ENCODE peak calls at places on chromosomes 3 and 15, in eight cellular contexts. B is GM23248, D is SK-N-SH, Y is HCT116, S is hepatocyte, N is MM.1S, O is OCI-LY7, G is PC-3. E is an unnamed sample.

GRCh38 chr15:82313446-82313845 is 35.8 kb downstream of the GOLGA6L10 start:
- DNase-seq in D (no peak), S (no peak), Y (no peak), B (no peak), G (no peak), O (no peak), N (no peak), E (no peak)

GRCh38 chr15:33910741-33911140 is 57.6 kb upstream of the CHRM5 start:
- DNase-seq in G (peak; percentile 81), B (peak; percentile 75), S (no peak), O (no peak), D (no peak), Y (no peak), N (no peak), E (no peak)

GRCh38 chr3:131216801-131217200 is 164.8 kb upstream of the NUDT16 start:
- DNase-seq in D (no peak), B (peak; percentile 85), S (peak; percentile 72), O (no peak), G (peak; percentile 80), Y (peak; percentile 74), N (no peak), E (peak; percentile 6)

GRCh38 chr3:46829699-46830208 is 33.5 kb downstream of the MYL3 start:
- DNase-seq in Y (no peak), O (no peak), S (no peak), B (no peak), G (no peak), N (peak; percentile 87), D (no peak), E (no peak)

GRCh38 chr15:45187578-45187893 is 230 bp downstream of the SHF start:
- DNase-seq in G (no peak), O (no peak), N (no peak), Y (no peak), S (no peak), B (no peak), D (no peak), E (no peak)

GRCh38 chr3:140170612-140171011 is 235.6 kb downstream of the CLSTN2 start:
- DNase-seq in G (no peak), S (no peak), O (no peak), D (no peak), Y (no peak), N (peak; percentile 48), B (no peak), E (no peak)

GRCh38 chr3:126923423-126923822 is 59.5 kb upstream of the PLXNA1 start:
- DNase-seq in S (no peak), B (no peak), D (no peak), G (no peak), O (no peak), N (no peak), Y (no peak), E (no peak)

GRCh38 chr3:47652142-47652541 is 73.5 kb upstream of the CSPG5 start:
- DNase-seq in O (peak; percentile 5), N (no peak), B (no peak), G (no peak), D (no peak), S (no peak), Y (no peak), E (no peak)

GRCh38 chr3:183896610-183897009 is 11.9 kb upstream of the PARL start:
- DNase-seq in Y (no peak), G (no peak), B (no peak), O (no peak), N (no peak), S (no peak), D (no peak), E (no peak)

GRCh38 chr3:28916713-28917499 is 364.0 kb upstream of the RBMS3 start:
- DNase-seq in B (peak; percentile 87), Y (no peak), N (peak; percentile 95), S (peak; percentile 62), D (peak; percentile 60), O (peak; percentile 2), G (peak; percentile 47), E (peak; percentile 48)

GRCh38 chr3:134373942-134374790 is at the start of gene AMOTL2:
- DNase-seq in G (peak; percentile 90), S (peak; percentile 96), N (peak; percentile 68), B (peak; percentile 97), Y (peak; percentile 87), D (peak; percentile 91), O (no peak), E (peak; percentile 98)

GRCh38 chr3:128547368-128547987 is 54.5 kb upstream of the GATA2 start:
- DNase-seq in Y (no peak), G (no peak), N (no peak), B (peak; percentile 86), O (no peak), D (no peak), S (peak; percentile 39), E (no peak)

GRCh38 chr15:91465696-91466095 is 365.6 kb downstream of the SV2B start:
- DNase-seq in D (no peak), O (no peak), S (no peak), G (no peak), Y (no peak), N (no peak), B (no peak), E (no peak)

GRCh38 chr15:41017051-41017735 is 63.9 kb downstream of the CHAC1 start:
- DNase-seq in Y (no peak), D (no peak), B (no peak), G (no peak), S (no peak), N (peak; percentile 69), O (no peak), E (no peak)

GRCh38 chr3:187822402-187822801 is 77.1 kb upstream of the BCL6 start:
- DNase-seq in Y (no peak), N (no peak), O (peak; percentile 41), G (no peak), B (no peak), S (no peak), D (no peak), E (no peak)

GRCh38 chr3:98333989-98334606 is 19.6 kb upstream of the OR5K4 start:
- DNase-seq in G (no peak), N (no peak), B (no peak), S (no peak), D (no peak), O (peak; percentile 46), Y (peak; percentile 43), E (no peak)

GRCh38 chr15:65115086-65115485 is at the start of gene UBAP1L:
- DNase-seq in N (no peak), G (no peak), S (no peak), O (no peak), B (peak; percentile 5), Y (no peak), D (no peak), E (no peak)

GRCh38 chr3:151933224-151933858 is 59.9 kb downstream of the SUCNR1 start:
- DNase-seq in B (peak; percentile 45), S (no peak), D (no peak), Y (no peak), O (no peak), G (peak; percentile 31), N (no peak), E (no peak)
- TF ChIP-seq EZH2phosphoT487 in B (no peak), S (no peak), D (no peak), Y (no peak), O (no peak), G (no peak), N (no peak), E (no peak)

DNA sequence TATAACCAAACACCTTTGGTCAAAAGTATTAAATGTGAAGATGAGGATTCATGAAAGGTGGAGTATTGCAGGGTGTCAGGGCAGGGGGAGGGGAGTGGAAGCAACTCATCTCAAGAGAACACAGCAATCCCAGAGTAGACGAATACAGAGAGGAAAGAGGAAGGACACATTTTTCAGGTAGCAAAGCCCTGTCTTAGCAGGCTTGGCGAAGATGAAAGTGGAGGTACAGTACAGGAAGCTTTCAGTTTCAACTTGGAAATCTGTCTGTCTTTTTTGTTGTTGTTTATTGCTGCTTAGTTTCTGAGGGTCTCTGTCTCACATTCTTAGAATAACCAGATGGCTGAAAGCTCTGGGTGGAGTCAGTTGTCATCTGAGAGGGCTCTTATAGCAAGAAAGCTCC is 80.8 kb upstream of the GPR149 start:
- DNase-seq in G (no peak), S (no peak), Y (no peak), B (no peak), O (no peak), N (peak; percentile 37), D (no peak), E (no peak)
- H3K4me1 ChIP-seq in G (no peaks in the 10 kb centered on the region), S (no peaks in the 10 kb centered on the region), Y (no peaks in the 10 kb centered on the region), B (no peaks in the 10 kb centered on the region), O (no peaks in the 10 kb centered on the region), N (no peaks in the 10 kb centered on the region), D (no peaks in the 10 kb centered on the region), E (no peaks in the 10 kb centered on the region)

DNA sequence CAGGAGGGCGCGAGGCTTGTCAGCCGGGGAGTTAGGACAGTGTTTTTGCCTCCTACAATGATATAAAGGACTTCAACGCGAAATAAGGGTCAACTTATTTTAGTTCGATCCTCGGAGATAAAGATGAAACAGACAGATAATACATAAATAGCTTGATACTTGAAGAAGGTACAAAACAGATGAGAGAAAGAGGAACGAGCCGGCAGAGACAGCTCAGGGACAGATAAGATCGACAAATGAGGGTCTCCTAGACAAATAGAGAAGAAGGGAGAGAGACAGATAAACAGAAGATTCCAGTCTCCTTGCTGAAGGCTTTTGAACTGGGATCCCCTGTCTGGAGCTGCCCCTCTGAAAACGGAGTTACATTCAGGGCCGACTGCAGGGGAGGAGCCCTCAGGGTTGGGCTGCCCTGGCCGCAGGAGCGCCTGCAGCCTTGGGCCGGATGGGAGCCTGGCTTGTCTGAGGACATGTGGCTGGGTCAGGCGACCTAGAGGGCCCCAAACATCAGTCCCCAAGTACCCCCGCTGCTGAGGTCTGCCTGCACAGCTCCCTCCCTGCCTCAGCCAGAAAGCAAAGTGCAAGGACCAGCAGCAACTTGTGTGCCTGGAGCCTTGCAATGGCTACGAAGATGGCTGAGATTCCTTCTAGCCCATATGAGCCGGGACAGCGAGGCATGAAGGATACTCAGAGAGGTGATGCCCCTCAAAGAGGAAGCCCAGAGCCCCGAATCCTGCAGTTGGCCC is 981 bp upstream of the SKOR1 start:
- DNase-seq in D (peak; percentile 77), S (no peak), B (no peak), N (no peak), Y (no peak), O (no peak), G (no peak), E (no peak)
- H3K9me3 ChIP-seq in D (no peaks in the 10 kb centered on the region), S (no peaks in the 10 kb centered on the region), B (no peaks in the 10 kb centered on the region), N (no peaks in the 10 kb centered on the region), Y (no peaks in the 10 kb centered on the region), O (no peaks in the 10 kb centered on the region), G (no peaks in the 10 kb centered on the region), E (no peaks in the 10 kb centered on the region)

GRCh38 chr3:18527691-18528090 is 102.6 kb upstream of the SATB1 start:
- DNase-seq in B (no peak), Y (no peak), S (no peak), O (peak; percentile 63), D (no peak), G (no peak), N (no peak), E (no peak)
- TF ChIP-seq EZH2phosphoT487 in B (no peak), Y (no peak), S (no peak), O (no peak), D (no peak), G (no peak), N (no peak), E (no peak)